ENCODE peak calls at places on chromosomes 7 and 10, in nine cellular contexts. L is GM23338; T is left lung; O is IMR-90; Y is heart right ventricle; H is CD8-positive, alpha-beta T cell; S is cardiac muscle cell; N is hepatocyte; E is heart left ventricle. P is an unnamed sample.

GRCh38 chr7:130092598-130092997 is 22.3 kb downstream of the KLHDC10 start:
- DNase-seq in L (no peak), T (no peak), O (no peak), Y (no peak), H (no peak), S (no peak), N (no peak), E (no peak), P (no peak)

GRCh38 chr7:41058986-41059741 is 643.7 kb downstream of the INHBA start:
- DNase-seq in L (peak; percentile 67), T (no peak), O (peak; percentile 51), Y (no peak), H (no peak), S (no peak), N (peak; percentile 44), E (no peak), P (peak; percentile 12)

GRCh38 chr7:129751916-129752315 is 140.4 kb downstream of the NRF1 start:
- DNase-seq in L (no peak), T (no peak), O (no peak), Y (no peak), H (no peak), S (peak; percentile 67), N (no peak), E (no peak), P (no peak)

GRCh38 chr7:158166386-158167340 is 421.0 kb downstream of the PTPRN2 start:
- DNase-seq in L (no peak), T (peak; percentile 90), O (no peak), Y (peak; percentile 30), H (peak; percentile 11), S (no peak), N (no peak), E (no peak), P (no peak)

GRCh38 chr7:39465055-39465929 is 100.9 kb upstream of the YAE1 start:
- DNase-seq in L (peak; percentile 91), T (no peak), O (peak; percentile 63), Y (no peak), H (peak; percentile 19), S (peak; percentile 75), N (peak; percentile 80), E (no peak), P (peak; percentile 62)

GRCh38 chr10:98376485-98376884 is 38.5 kb downstream of the PYROXD2 start:
- DNase-seq in L (no peak), T (no peak), O (peak; percentile 69), Y (no peak), H (no peak), S (no peak), N (no peak), E (no peak), P (peak; percentile 57)

GRCh38 chr7:76343294-76343930 is 15.4 kb downstream of the YWHAG start:
- DNase-seq in L (no peak), T (no peak), O (peak; percentile 59), Y (no peak), H (no peak), S (no peak), N (no peak), E (no peak), P (no peak)

GRCh38 chr7:129376076-129376777 is 58.0 kb upstream of the STRIP2 start:
- DNase-seq in L (peak; percentile 68), T (no peak), O (peak; percentile 43), Y (no peak), H (peak; percentile 36), S (peak; percentile 56), N (peak; percentile 71), E (no peak), P (peak; percentile 32)

GRCh38 chr10:43931308-43931930 is 282.7 kb upstream of the ZNF32 start:
- DNase-seq in L (no peak), T (no peak), O (peak; percentile 87), Y (no peak), H (no peak), S (no peak), N (no peak), E (no peak), P (peak; percentile 42)

GRCh38 chr7:91379246-91379645 is 115.0 kb downstream of the FZD1 start:
- DNase-seq in L (no peak), T (no peak), O (no peak), Y (no peak), H (no peak), S (no peak), N (no peak), E (no peak), P (no peak)

GRCh38 chr10:119103687-119104652 is at the start of gene DENND10:
- DNase-seq in L (peak; percentile 85), T (peak; percentile 95), O (peak; percentile 72), Y (peak; percentile 86), H (peak; percentile 79), S (peak; percentile 91), N (peak; percentile 95), E (peak; percentile 87), P (peak; percentile 87)

GRCh38 chr10:116763440-116763839 is 21.1 kb upstream of the HSPA12A start:
- DNase-seq in L (no peak), T (no peak), O (no peak), Y (no peak), H (no peak), S (no peak), N (no peak), E (no peak), P (no peak)

GRCh38 chr10:3217301-3217700 is 44.7 kb upstream of the PITRM1 start:
- DNase-seq in L (no peak), T (no peak), O (peak; percentile 91), Y (no peak), H (no peak), S (no peak), N (no peak), E (no peak), P (peak; percentile 72)

GRCh38 chr10:35574924-35575352 is 30.2 kb upstream of the GJD4 start:
- DNase-seq in L (peak; percentile 61), T (no peak), O (peak; percentile 98), Y (no peak), H (no peak), S (no peak), N (no peak), E (no peak), P (peak; percentile 12)

GRCh38 chr10:72069751-72070501 is 18.4 kb downstream of the SPOCK2 start:
- DNase-seq in L (peak; percentile 66), T (peak; percentile 51), O (no peak), Y (no peak), H (no peak), S (no peak), N (no peak), E (no peak), P (no peak)

GRCh38 chr7:21412291-21412896 is 15.5 kb upstream of the SP4 start:
- DNase-seq in L (no peak), T (no peak), O (no peak), Y (no peak), H (no peak), S (no peak), N (no peak), E (no peak), P (peak; percentile 6)
- H3K4me3 ChIP-seq in L (no peak overlapping the region), T (no peak overlapping the region), O (no peak overlapping the region), Y (no peak overlapping the region), H (no peak overlapping the region), S (no peak overlapping the region), N (no peak overlapping the region), E (no peak overlapping the region), P (no peak overlapping the region)

GRCh38 chr10:9253121-9253520 is 1198.6 kb downstream of the GATA3 start:
- DNase-seq in L (no peak), T (no peak), O (peak; percentile 28), Y (no peak), H (no peak), S (no peak), N (peak; percentile 21), E (no peak), P (peak; percentile 11)

DNA sequence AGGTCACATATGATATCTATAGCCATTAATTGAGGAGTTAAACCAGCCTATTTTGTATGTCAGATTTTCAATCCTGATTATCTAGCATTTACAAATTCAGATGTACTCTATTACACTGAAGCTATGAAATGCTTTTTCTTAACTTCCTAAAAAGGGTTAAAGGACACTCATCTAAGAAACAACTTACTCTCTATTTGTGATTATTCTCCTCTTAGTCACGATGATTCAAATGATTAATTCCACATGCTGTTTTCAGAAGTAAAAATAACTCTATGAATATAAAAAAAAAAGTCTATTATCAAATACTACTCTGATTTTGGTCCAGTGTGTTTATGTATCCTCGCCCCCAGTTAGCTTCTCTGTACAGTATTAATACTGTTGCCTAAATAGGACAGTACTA is 1199.9 kb downstream of the GATA3 start:
- DNase-seq in L (no peak), T (no peak), O (peak; percentile 64), Y (no peak), H (no peak), S (no peak), N (no peak), E (no peak), P (peak; percentile 30)
- TF ChIP-seq CTCF in L (no peak), T (no peak), O (no peak), Y (no peak), H (no peak), S (no peak), N (no peak), E (no peak), P (no peak)

DNA sequence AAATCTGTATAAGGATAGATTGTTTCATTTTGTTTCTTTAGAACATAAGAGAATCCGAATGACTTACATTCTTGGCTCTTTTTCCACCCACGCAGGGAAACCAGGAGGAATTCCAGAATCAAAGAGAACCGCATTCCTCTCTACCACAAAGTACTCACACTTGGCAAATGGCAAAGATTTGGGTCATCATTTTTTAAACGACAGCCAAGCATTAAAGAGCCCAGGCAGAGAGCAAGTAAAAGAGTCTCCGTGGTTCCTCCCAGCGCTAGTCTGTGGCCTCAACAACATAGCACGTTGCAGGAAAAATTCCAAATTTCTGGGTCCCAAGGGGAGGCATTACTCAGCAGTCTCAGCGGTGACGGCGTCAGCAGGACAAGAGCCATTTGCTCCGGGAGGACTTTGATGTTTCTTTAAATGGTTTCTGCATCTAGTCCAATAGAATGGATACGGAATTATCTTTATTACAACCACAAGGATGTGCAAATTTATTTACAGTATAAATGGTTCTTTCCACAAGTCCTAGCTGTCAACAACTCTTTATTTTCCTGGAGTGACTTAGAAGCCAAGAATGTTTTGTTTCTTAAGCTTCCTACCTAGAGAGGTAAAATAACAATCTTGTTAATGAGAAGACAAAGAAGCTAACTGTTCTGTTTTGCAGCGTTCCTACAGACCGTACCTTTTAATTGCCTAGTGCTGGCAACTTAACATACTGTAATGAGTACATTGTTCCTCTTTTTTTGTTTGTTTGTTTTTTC is 232.5 kb downstream of the SKIDA1 start:
- DNase-seq in L (peak; percentile 91), T (no peak), O (peak; percentile 98), Y (peak; percentile 58), H (no peak), S (peak; percentile 72), N (peak; percentile 68), E (peak; percentile 82), P (peak; percentile 94)
- H3K4me3 ChIP-seq in L (peak overlapping the region; percentile 39), T (no peak overlapping the region), O (peak overlapping the region; percentile 13), Y (no peak overlapping the region), H (no peak overlapping the region), S (peak overlapping the region; percentile 26), N (no peak overlapping the region), E (peak overlapping the region; percentile 26), P (peak overlapping the region; percentile 40)

DNA sequence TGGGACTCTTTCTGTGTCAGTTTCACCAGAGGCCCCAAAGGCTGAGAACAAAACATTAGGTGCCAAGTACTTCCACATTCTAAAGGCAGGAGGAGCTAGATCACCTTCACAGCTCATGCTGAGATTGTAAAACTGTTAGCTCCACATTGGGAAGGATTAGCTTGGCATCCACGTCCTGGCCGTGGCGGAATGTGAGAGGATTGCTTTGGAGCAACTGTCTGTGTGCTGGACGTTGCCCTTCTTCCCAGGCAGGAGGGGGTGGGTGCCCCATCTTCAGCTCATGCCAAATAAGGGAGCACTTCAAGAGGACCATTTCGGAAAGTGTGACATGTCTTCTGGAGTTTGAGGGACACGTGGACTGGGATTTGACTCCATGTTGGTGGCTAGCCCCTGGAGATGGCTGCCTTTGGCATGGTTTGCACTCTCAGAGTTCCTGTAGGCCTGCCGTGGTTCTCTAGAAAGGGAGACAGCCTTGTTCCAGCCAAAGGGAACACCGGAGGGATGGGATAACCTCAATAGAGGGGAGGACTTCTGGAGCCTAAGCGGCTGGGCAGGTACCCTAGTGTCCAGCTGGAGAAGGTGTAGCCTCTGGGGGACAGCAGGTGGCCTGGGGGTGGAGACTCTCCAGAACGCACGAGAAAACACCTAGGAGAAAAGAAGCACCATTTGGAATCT is 19.9 kb upstream of the FMC1 start:
- DNase-seq in L (peak; percentile 75), T (no peak), O (peak; percentile 38), Y (no peak), H (no peak), S (peak; percentile 32), N (peak; percentile 43), E (no peak), P (peak; percentile 52)
- TF ChIP-seq CTCF in L (peak; percentile 72), T (no peak), O (peak; percentile 44), Y (no peak), H (no peak), S (peak; percentile 46), N (peak; percentile 38), E (no peak), P (peak; percentile 63)

P was measured in fibroblast of villous mesenchyme.